ENCODE peak calls at places on chromosomes 16 and 17, in nine cellular contexts. One of them, this sample, is unnamed.

GRCh38 chr17:38706625-38707298 is 1.7 kb downstream of the MLLT6 start:
- DNase-seq in sigmoid colon: no peak
- DNase-seq in esophagus squamous epithelium: no peak
- DNase-seq in IMR-90: no peak
- DNase-seq in stomach: no peak
- DNase-seq in H54: no peak
- DNase-seq in adrenal gland: peak
- DNase-seq in thyroid gland: peak
- DNase-seq in transverse colon: no peak
- DNase-seq in this sample: peak

GRCh38 chr17:48542956-48543853 is 1.7 kb downstream of the HOXB2 start:
- DNase-seq in thyroid gland: peak
- DNase-seq in transverse colon: peak
- DNase-seq in stomach: no peak
- DNase-seq in sigmoid colon: peak
- DNase-seq in adrenal gland: peak
- DNase-seq in IMR-90: peak
- DNase-seq in esophagus squamous epithelium: no peak
- DNase-seq in H54: no peak
- DNase-seq in this sample: peak

GRCh38 chr17:21373034-21373433 is 3.1 kb upstream of the KCNJ12 start:
- DNase-seq in stomach: no peak
- DNase-seq in sigmoid colon: no peak
- DNase-seq in esophagus squamous epithelium: no peak
- DNase-seq in transverse colon: no peak
- DNase-seq in thyroid gland: no peak
- DNase-seq in adrenal gland: no peak
- DNase-seq in IMR-90: no peak
- DNase-seq in H54: no peak
- DNase-seq in this sample: no peak

GRCh38 chr16:77869997-77870813 is 81.8 kb downstream of the VAT1L start:
- DNase-seq in esophagus squamous epithelium: no peak
- DNase-seq in thyroid gland: peak
- DNase-seq in sigmoid colon: no peak
- DNase-seq in transverse colon: peak
- DNase-seq in stomach: no peak
- DNase-seq in H54: no peak
- DNase-seq in adrenal gland: peak
- DNase-seq in IMR-90: no peak
- DNase-seq in this sample: no peak

GRCh38 chr16:88809068-88809675 is 2.6 kb downstream of the APRT start:
- DNase-seq in esophagus squamous epithelium: no peak
- DNase-seq in sigmoid colon: no peak
- DNase-seq in H54: no peak
- DNase-seq in adrenal gland: no peak
- DNase-seq in transverse colon: no peak
- DNase-seq in stomach: no peak
- DNase-seq in thyroid gland: no peak
- DNase-seq in IMR-90: no peak
- DNase-seq in this sample: no peak

GRCh38 chr16:3458852-3459361 is 15.4 kb downstream of the NAA60 start:
- DNase-seq in IMR-90: peak
- DNase-seq in adrenal gland: no peak
- DNase-seq in H54: no peak
- DNase-seq in stomach: peak
- DNase-seq in sigmoid colon: no peak
- DNase-seq in transverse colon: peak
- DNase-seq in esophagus squamous epithelium: no peak
- DNase-seq in thyroid gland: peak
- DNase-seq in this sample: peak

GRCh38 chr17:8275421-8276290 is 12.8 kb upstream of the RANGRF start:
- DNase-seq in thyroid gland: no peak
- DNase-seq in stomach: no peak
- DNase-seq in sigmoid colon: no peak
- DNase-seq in transverse colon: no peak
- DNase-seq in IMR-90: peak
- DNase-seq in adrenal gland: no peak
- DNase-seq in H54: no peak
- DNase-seq in esophagus squamous epithelium: no peak
- DNase-seq in this sample: no peak

GRCh38 chr16:24609740-24610420 is 70.5 kb downstream of the RBBP6 start:
- DNase-seq in H54: no peak
- DNase-seq in stomach: peak
- DNase-seq in adrenal gland: peak
- DNase-seq in esophagus squamous epithelium: no peak
- DNase-seq in thyroid gland: peak
- DNase-seq in sigmoid colon: peak
- DNase-seq in transverse colon: peak
- DNase-seq in IMR-90: peak
- DNase-seq in this sample: peak

GRCh38 chr17:66526827-66527226 is 224.4 kb downstream of the PRKCA start:
- DNase-seq in esophagus squamous epithelium: no peak
- DNase-seq in H54: no peak
- DNase-seq in adrenal gland: no peak
- DNase-seq in sigmoid colon: no peak
- DNase-seq in transverse colon: no peak
- DNase-seq in stomach: no peak
- DNase-seq in IMR-90: no peak
- DNase-seq in thyroid gland: no peak
- DNase-seq in this sample: no peak

GRCh38 chr16:2483160-2483559 is 8.2 kb downstream of the TBC1D24 start:
- DNase-seq in adrenal gland: no peak
- DNase-seq in thyroid gland: peak
- DNase-seq in esophagus squamous epithelium: no peak
- DNase-seq in stomach: no peak
- DNase-seq in IMR-90: peak
- DNase-seq in sigmoid colon: no peak
- DNase-seq in transverse colon: no peak
- DNase-seq in H54: no peak
- DNase-seq in this sample: no peak

GRCh38 chr16:57810197-57811024 is 8.1 kb upstream of the KIFC3 start:
- DNase-seq in esophagus squamous epithelium: peak
- DNase-seq in H54: peak
- DNase-seq in transverse colon: peak
- DNase-seq in adrenal gland: peak
- DNase-seq in IMR-90: peak
- DNase-seq in thyroid gland: peak
- DNase-seq in stomach: peak
- DNase-seq in sigmoid colon: peak
- DNase-seq in this sample: peak

GRCh38 chr17:60606036-60606435 is 6.0 kb downstream of the PPM1D start:
- DNase-seq in stomach: no peak
- DNase-seq in sigmoid colon: no peak
- DNase-seq in H54: no peak
- DNase-seq in transverse colon: no peak
- DNase-seq in thyroid gland: no peak
- DNase-seq in esophagus squamous epithelium: no peak
- DNase-seq in adrenal gland: no peak
- DNase-seq in IMR-90: no peak
- DNase-seq in this sample: no peak

GRCh38 chr16:9125658-9126492 is 34.4 kb downstream of the HAPSTR1 start:
- DNase-seq in esophagus squamous epithelium: no peak
- DNase-seq in thyroid gland: no peak
- DNase-seq in H54: no peak
- DNase-seq in sigmoid colon: peak
- DNase-seq in stomach: no peak
- DNase-seq in transverse colon: no peak
- DNase-seq in IMR-90: no peak
- DNase-seq in adrenal gland: no peak
- DNase-seq in this sample: no peak

GRCh38 chr16:8204769-8205168 is 385.5 kb downstream of the TMEM114 start:
- DNase-seq in IMR-90: no peak
- DNase-seq in thyroid gland: no peak
- DNase-seq in H54: no peak
- DNase-seq in transverse colon: no peak
- DNase-seq in sigmoid colon: no peak
- DNase-seq in esophagus squamous epithelium: no peak
- DNase-seq in adrenal gland: no peak
- DNase-seq in stomach: no peak
- DNase-seq in this sample: no peak

GRCh38 chr16:79278506-79278905 is 322.0 kb downstream of the MAF start:
- DNase-seq in thyroid gland: peak
- DNase-seq in H54: no peak
- DNase-seq in adrenal gland: no peak
- DNase-seq in IMR-90: no peak
- DNase-seq in stomach: no peak
- DNase-seq in sigmoid colon: no peak
- DNase-seq in transverse colon: peak
- DNase-seq in esophagus squamous epithelium: no peak
- DNase-seq in this sample: no peak

GRCh38 chr17:61485067-61485775 is 33.0 kb downstream of the TBX4 start:
- DNase-seq in IMR-90: peak
- DNase-seq in esophagus squamous epithelium: no peak
- DNase-seq in H54: no peak
- DNase-seq in adrenal gland: no peak
- DNase-seq in thyroid gland: no peak
- DNase-seq in stomach: peak
- DNase-seq in sigmoid colon: no peak
- DNase-seq in transverse colon: no peak
- DNase-seq in this sample: no peak

GRCh38 chr16:10332775-10333174 is 53.1 kb upstream of the ATF7IP2 start:
- DNase-seq in stomach: no peak
- DNase-seq in thyroid gland: no peak
- DNase-seq in IMR-90: no peak
- DNase-seq in transverse colon: no peak
- DNase-seq in adrenal gland: no peak
- DNase-seq in esophagus squamous epithelium: no peak
- DNase-seq in H54: no peak
- DNase-seq in sigmoid colon: no peak
- DNase-seq in this sample: no peak

GRCh38 chr17:68592004-68592403 is 9.2 kb downstream of the FAM20A start:
- DNase-seq in esophagus squamous epithelium: no peak
- DNase-seq in stomach: no peak
- DNase-seq in sigmoid colon: no peak
- DNase-seq in IMR-90: no peak
- DNase-seq in transverse colon: no peak
- DNase-seq in H54: no peak
- DNase-seq in adrenal gland: no peak
- DNase-seq in thyroid gland: no peak
- DNase-seq in this sample: no peak
- TF ChIP-seq POLR2A in esophagus squamous epithelium: no peak
- TF ChIP-seq POLR2A in stomach: no peak
- TF ChIP-seq POLR2A in sigmoid colon: no peak
- TF ChIP-seq POLR2A in IMR-90: no peak
- TF ChIP-seq POLR2A in transverse colon: no peak
- TF ChIP-seq POLR2A in H54: no peak
- TF ChIP-seq POLR2A in adrenal gland: no peak
- TF ChIP-seq POLR2A in thyroid gland: no peak
- TF ChIP-seq POLR2A in this sample: no peak

GRCh38 chr17:63698381-63698885 is 1.5 kb downstream of the LIMD2 start:
- DNase-seq in H54: no peak
- DNase-seq in esophagus squamous epithelium: no peak
- DNase-seq in thyroid gland: no peak
- DNase-seq in transverse colon: no peak
- DNase-seq in IMR-90: no peak
- DNase-seq in stomach: peak
- DNase-seq in adrenal gland: no peak
- DNase-seq in sigmoid colon: no peak
- DNase-seq in this sample: no peak

GRCh38 chr17:63698886-63699637 is 863 bp downstream of the LIMD2 start:
- DNase-seq in IMR-90: peak
- DNase-seq in sigmoid colon: peak
- DNase-seq in transverse colon: peak
- DNase-seq in adrenal gland: peak
- DNase-seq in H54: no peak
- DNase-seq in stomach: peak
- DNase-seq in thyroid gland: peak
- DNase-seq in esophagus squamous epithelium: peak
- DNase-seq in this sample: peak

GRCh38 chr17:63696381-63696961 is 3.5 kb downstream of the LIMD2 start:
- DNase-seq in adrenal gland: peak
- DNase-seq in IMR-90: no peak
- DNase-seq in sigmoid colon: no peak
- DNase-seq in thyroid gland: peak
- DNase-seq in stomach: peak
- DNase-seq in esophagus squamous epithelium: no peak
- DNase-seq in transverse colon: peak
- DNase-seq in H54: no peak
- DNase-seq in this sample: peak

GRCh38 chr17:63695889-63696288 is 4.0 kb downstream of the LIMD2 start:
- DNase-seq in sigmoid colon: no peak
- DNase-seq in thyroid gland: no peak
- DNase-seq in transverse colon: no peak
- DNase-seq in stomach: no peak
- DNase-seq in adrenal gland: no peak
- DNase-seq in esophagus squamous epithelium: no peak
- DNase-seq in H54: no peak
- DNase-seq in IMR-90: no peak
- DNase-seq in this sample: no peak

GRCh38 chr17:63697341-63698286 is 2.3 kb downstream of the LIMD2 start:
- DNase-seq in adrenal gland: peak
- DNase-seq in thyroid gland: peak
- DNase-seq in stomach: peak
- DNase-seq in sigmoid colon: no peak
- DNase-seq in esophagus squamous epithelium: no peak
- DNase-seq in transverse colon: peak
- DNase-seq in H54: peak
- DNase-seq in IMR-90: no peak
- DNase-seq in this sample: peak
- TF ChIP-seq POLR2A in adrenal gland: no peak
- TF ChIP-seq POLR2A in thyroid gland: no peak
- TF ChIP-seq POLR2A in stomach: no peak
- TF ChIP-seq POLR2A in sigmoid colon: no peak
- TF ChIP-seq POLR2A in esophagus squamous epithelium: peak
- TF ChIP-seq POLR2A in transverse colon: peak
- TF ChIP-seq POLR2A in H54: no peak
- TF ChIP-seq POLR2A in IMR-90: no peak
- TF ChIP-seq POLR2A in this sample: no peak

DNA sequence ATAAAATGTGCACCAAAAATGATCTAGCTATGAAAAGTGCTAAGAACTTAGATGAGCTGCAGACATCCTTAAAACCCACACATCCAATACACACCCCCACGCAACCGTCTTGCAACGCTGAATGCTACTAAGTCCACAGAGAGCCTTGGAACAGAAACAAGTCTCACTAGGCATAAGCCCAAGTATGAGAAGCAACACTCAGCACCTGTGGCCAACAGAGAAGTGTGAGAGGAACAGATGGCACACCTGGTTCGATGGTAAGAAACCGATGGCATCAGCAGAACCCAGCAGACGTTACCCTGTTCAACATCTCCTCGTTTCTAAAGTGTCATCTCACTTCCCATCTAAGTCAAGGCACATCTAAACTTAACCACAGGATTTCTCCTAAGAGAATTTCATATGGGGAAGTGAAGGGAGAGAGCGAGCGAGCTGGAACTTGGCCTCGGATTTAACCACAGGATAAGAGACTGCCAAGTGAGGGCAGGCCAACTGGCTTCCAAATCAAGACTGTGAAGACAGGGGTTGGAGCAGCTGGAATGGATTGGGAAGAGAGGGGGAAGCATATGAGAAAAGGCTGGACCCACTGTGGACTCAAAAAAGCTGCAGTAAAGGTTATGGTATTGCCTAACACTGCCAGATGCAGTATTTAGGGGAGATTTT is 41.0 kb downstream of the NXPH3 start:
- DNase-seq in thyroid gland: peak
- DNase-seq in adrenal gland: peak
- DNase-seq in IMR-90: no peak
- DNase-seq in sigmoid colon: peak
- DNase-seq in transverse colon: peak
- DNase-seq in esophagus squamous epithelium: no peak
- DNase-seq in stomach: peak
- DNase-seq in H54: no peak
- DNase-seq in this sample: no peak
- TF ChIP-seq POLR2A in thyroid gland: no peak
- TF ChIP-seq POLR2A in adrenal gland: no peak
- TF ChIP-seq POLR2A in IMR-90: no peak
- TF ChIP-seq POLR2A in sigmoid colon: no peak
- TF ChIP-seq POLR2A in transverse colon: no peak
- TF ChIP-seq POLR2A in esophagus squamous epithelium: no peak
- TF ChIP-seq POLR2A in stomach: no peak
- TF ChIP-seq POLR2A in H54: no peak
- TF ChIP-seq POLR2A in this sample: no peak

GRCh38 chr17:82212331-82213250 is at the start of gene CCDC57:
- DNase-seq in thyroid gland: peak
- DNase-seq in transverse colon: peak
- DNase-seq in H54: peak
- DNase-seq in adrenal gland: peak
- DNase-seq in IMR-90: peak
- DNase-seq in stomach: peak
- DNase-seq in esophagus squamous epithelium: no peak
- DNase-seq in sigmoid colon: peak
- DNase-seq in this sample: peak
- TF ChIP-seq POLR2A in thyroid gland: peak
- TF ChIP-seq POLR2A in transverse colon: peak
- TF ChIP-seq POLR2A in H54: peak
- TF ChIP-seq POLR2A in adrenal gland: peak
- TF ChIP-seq POLR2A in IMR-90: no peak
- TF ChIP-seq POLR2A in stomach: no peak
- TF ChIP-seq POLR2A in esophagus squamous epithelium: peak
- TF ChIP-seq POLR2A in sigmoid colon: no peak
- TF ChIP-seq POLR2A in this sample: peak